ENCODE peak calls at places on chromosomes 7 and 10, in ten cellular contexts. F is left lung, A is pancreas, E is HCT116, C is A549, R is AG09309, W is kidney, L is upper lobe of right lung, X is fibroblast of mammary gland, G is GM20000. T is an unnamed sample.

GRCh38 chr10:4234661-4235060 is 449.7 kb upstream of the KLF6 start:
- DNase-seq in R (no peak), X (no peak), L (no peak), A (no peak), W (no peak), E (no peak), C (peak; percentile 23), G (no peak), F (no peak), T (no peak)

GRCh38 chr7:51645707-51646298 is 329.2 kb upstream of the COBL start:
- DNase-seq in E (no peak), F (no peak), W (no peak), L (no peak), X (no peak), R (no peak), C (no peak), A (no peak), G (no peak), T (no peak)

GRCh38 chr10:114933588-114933987 is 4.4 kb upstream of the TRUB1 start:
- DNase-seq in X (peak; percentile 37), E (no peak), A (no peak), W (no peak), F (no peak), L (no peak), C (no peak), G (no peak), R (no peak), T (no peak)

GRCh38 chr7:76278540-76278939 is 23.9 kb upstream of the HSPB1 start:
- DNase-seq in R (no peak), C (peak; percentile 70), E (no peak), F (no peak), L (no peak), X (no peak), A (no peak), W (no peak), G (no peak), T (no peak)

GRCh38 chr7:88226886-88227516 is 7.2 kb upstream of the SRI start:
- DNase-seq in A (peak; percentile 60), F (peak; percentile 76), W (peak; percentile 75), R (no peak), E (peak; percentile 68), L (peak; percentile 84), C (peak; percentile 94), G (no peak), X (peak; percentile 91), T (no peak)

GRCh38 chr7:106598663-106599342 is 62.2 kb downstream of the CCDC71L start:
- DNase-seq in A (no peak), G (peak; percentile 76), W (peak; percentile 79), F (no peak), C (peak; percentile 61), E (peak; percentile 79), R (peak; percentile 2), L (peak; percentile 71), X (peak; percentile 69), T (no peak)

GRCh38 chr10:104447331-104447730 is 93.7 kb downstream of the CFAP58 start:
- DNase-seq in C (no peak), F (no peak), R (no peak), G (no peak), A (no peak), W (no peak), X (peak; percentile 56), L (no peak), E (no peak), T (no peak)

GRCh38 chr7:36092221-36092771 is 60.8 kb upstream of the EEPD1 start:
- DNase-seq in L (no peak), F (no peak), C (no peak), W (no peak), R (no peak), G (no peak), X (no peak), A (peak; percentile 70), E (no peak), T (no peak)

GRCh38 chr7:42222119-42222518 is 14.9 kb downstream of the GLI3 start:
- DNase-seq in L (no peak), G (no peak), A (no peak), F (no peak), X (no peak), E (no peak), R (no peak), W (no peak), C (no peak), T (no peak)

GRCh38 chr7:124032369-124033092 is at the start of gene TMEM229A:
- DNase-seq in X (peak; percentile 7), C (peak; percentile 25), F (peak; percentile 74), W (peak; percentile 76), E (no peak), G (peak; percentile 50), L (peak; percentile 68), R (no peak), A (peak; percentile 73), T (peak; percentile 87)

GRCh38 chr10:52215745-52216361 is 98.2 kb upstream of the DKK1 start:
- DNase-seq in X (peak; percentile 77), A (no peak), C (peak; percentile 73), E (peak; percentile 60), G (peak; percentile 50), L (no peak), R (no peak), W (no peak), F (no peak), T (no peak)

GRCh38 chr7:125118444-125118843 is 188.8 kb upstream of the POT1 start:
- DNase-seq in R (no peak), F (no peak), A (no peak), G (no peak), L (no peak), C (no peak), X (peak; percentile 3), E (no peak), W (no peak), T (no peak)

GRCh38 chr7:112708236-112708635 is 82.0 kb downstream of the TMEM168 start:
- DNase-seq in F (no peak), R (no peak), E (no peak), X (no peak), L (no peak), A (no peak), C (no peak), G (no peak), W (no peak), T (no peak)

GRCh38 chr7:115135769-115136410 is 214.0 kb downstream of the MDFIC start:
- DNase-seq in A (no peak), L (no peak), X (peak; percentile 21), W (no peak), F (no peak), G (peak; percentile 5), C (no peak), E (no peak), R (no peak), T (no peak)

GRCh38 chr10:65358565-65358964 is 1567.3 kb upstream of the LRRTM3 start:
- DNase-seq in F (no peak), C (peak; percentile 20), W (no peak), L (no peak), R (no peak), E (peak; percentile 15), X (no peak), A (no peak), G (peak; percentile 2), T (no peak)

GRCh38 chr10:124033887-124034218 is 59.5 kb downstream of the CHST15 start:
- DNase-seq in L (peak; percentile 69), X (peak; percentile 14), R (no peak), C (no peak), A (no peak), G (no peak), W (peak; percentile 83), E (no peak), F (no peak), T (no peak)

GRCh38 chr7:151570366-151570915 is 50.7 kb upstream of the RHEB start:
- DNase-seq in X (peak; percentile 58), C (peak; percentile 25), R (no peak), F (no peak), G (no peak), W (no peak), L (no peak), E (peak; percentile 12), A (no peak), T (no peak)
- TF ChIP-seq CTCF in X (peak; percentile 70), C (peak; percentile 84), R (peak; percentile 53), F (peak; percentile 34), G (no peak), W (no peak), L (peak; percentile 36), E (peak; percentile 66), A (peak; percentile 18), T (peak; percentile 87)

GRCh38 chr7:105581066-105581811 is at the start of gene EFCAB10:
- DNase-seq in L (peak; percentile 91), F (peak; percentile 94), E (peak; percentile 56), C (peak; percentile 88), A (peak; percentile 74), G (peak; percentile 76), W (peak; percentile 88), R (no peak), X (peak; percentile 51), T (no peak)
- TF ChIP-seq CTCF in L (no peak), F (no peak), E (no peak), C (peak; percentile 14), A (no peak), G (no peak), W (peak; percentile 10), R (peak; percentile 27), X (no peak), T (no peak)

GRCh38 chr7:79361214-79361613 is 92.3 kb downstream of the MAGI2 start:
- DNase-seq in F (no peak), R (no peak), E (peak; percentile 27), X (no peak), G (no peak), W (no peak), C (peak; percentile 52), A (no peak), L (no peak), T (no peak)
- TF ChIP-seq CTCF in F (no peak), R (no peak), E (peak; percentile 40), X (no peak), G (no peak), W (no peak), C (no peak), A (no peak), L (no peak), T (no peak)

GRCh38 chr7:128869944-128870285 is 7.3 kb downstream of the ATP6V1F start:
- DNase-seq in L (no peak), X (no peak), A (no peak), C (no peak), E (no peak), G (no peak), F (no peak), R (no peak), W (no peak), T (no peak)

GRCh38 chr7:128873234-128873633 is 10.6 kb downstream of the ATP6V1F start:
- DNase-seq in X (no peak), F (no peak), L (no peak), C (no peak), W (no peak), A (no peak), E (no peak), R (no peak), G (no peak), T (no peak)

GRCh38 chr7:128874140-128875031 is 11.7 kb downstream of the ATP6V1F start:
- DNase-seq in C (no peak), F (no peak), E (no peak), X (no peak), L (no peak), W (peak; percentile 75), A (no peak), R (no peak), G (no peak), T (no peak)

GRCh38 chr7:128871050-128871449 is 8.4 kb downstream of the ATP6V1F start:
- DNase-seq in L (no peak), A (no peak), G (no peak), X (no peak), W (no peak), E (no peak), F (no peak), C (no peak), R (no peak), T (peak; percentile 81)

GRCh38 chr7:128872394-128872824 is 9.8 kb downstream of the ATP6V1F start:
- DNase-seq in A (no peak), W (peak; percentile 70), L (no peak), C (no peak), G (no peak), E (no peak), X (no peak), F (peak; percentile 59), R (no peak), T (peak; percentile 92)
- TF ChIP-seq CTCF in A (no peak), W (no peak), L (no peak), C (no peak), G (no peak), E (peak; percentile 69), X (no peak), F (no peak), R (peak; percentile 8), T (peak; percentile 37)

T was measured in chondrocyte.